ENCODE peak calls at places on chromosomes 3 and 15, in nine cellular contexts. One of them, this sample, is unnamed.
A peak's percentile ranks its signal among the peaks of the same experiment; 100 is the strongest.

GRCh38 chr3:87691109-87691508 is 367.7 kb downstream of the CGGBP1 start:
- DNase-seq in mammary epithelial cell: peak; percentile 84
- DNase-seq in GM23338: no peak
- DNase-seq in ovary: no peak
- DNase-seq in AG04450: no peak
- DNase-seq in tibial nerve: no peak
- DNase-seq in CD4-positive, CD25-positive, alpha-beta regulatory T cell: no peak
- DNase-seq in breast epithelium: no peak
- DNase-seq in HCT116: no peak
- DNase-seq in this sample: peak; percentile 84

GRCh38 chr15:44435893-44436667 is 8.7 kb downstream of the CTDSPL2 start:
- DNase-seq in HCT116: no peak
- DNase-seq in GM23338: no peak
- DNase-seq in breast epithelium: no peak
- DNase-seq in AG04450: no peak
- DNase-seq in tibial nerve: no peak
- DNase-seq in CD4-positive, CD25-positive, alpha-beta regulatory T cell: no peak
- DNase-seq in mammary epithelial cell: peak; percentile 56
- DNase-seq in ovary: no peak
- DNase-seq in this sample: peak; percentile 26

GRCh38 chr3:14476583-14477265 is 63.4 kb downstream of the GRIP2 start:
- DNase-seq in tibial nerve: no peak
- DNase-seq in CD4-positive, CD25-positive, alpha-beta regulatory T cell: no peak
- DNase-seq in breast epithelium: no peak
- DNase-seq in GM23338: no peak
- DNase-seq in AG04450: no peak
- DNase-seq in mammary epithelial cell: no peak
- DNase-seq in ovary: no peak
- DNase-seq in HCT116: no peak
- DNase-seq in this sample: no peak

GRCh38 chr3:114178770-114179368 is at the start of gene DRD3:
- DNase-seq in HCT116: no peak
- DNase-seq in breast epithelium: no peak
- DNase-seq in tibial nerve: no peak
- DNase-seq in GM23338: peak; percentile 92
- DNase-seq in CD4-positive, CD25-positive, alpha-beta regulatory T cell: no peak
- DNase-seq in AG04450: peak; percentile 7
- DNase-seq in mammary epithelial cell: peak; percentile 22
- DNase-seq in ovary: peak; percentile 16
- DNase-seq in this sample: no peak

GRCh38 chr15:28985691-28986090 is 99.9 kb downstream of the APBA2 start:
- DNase-seq in ovary: no peak
- DNase-seq in tibial nerve: no peak
- DNase-seq in GM23338: no peak
- DNase-seq in HCT116: no peak
- DNase-seq in AG04450: no peak
- DNase-seq in breast epithelium: peak; percentile 7
- DNase-seq in mammary epithelial cell: no peak
- DNase-seq in CD4-positive, CD25-positive, alpha-beta regulatory T cell: no peak
- DNase-seq in this sample: no peak

GRCh38 chr3:184050217-184050847 is 2.5 kb upstream of the HTR3C start:
- DNase-seq in HCT116: no peak
- DNase-seq in AG04450: no peak
- DNase-seq in mammary epithelial cell: no peak
- DNase-seq in breast epithelium: no peak
- DNase-seq in CD4-positive, CD25-positive, alpha-beta regulatory T cell: no peak
- DNase-seq in tibial nerve: no peak
- DNase-seq in ovary: no peak
- DNase-seq in GM23338: no peak
- DNase-seq in this sample: no peak

GRCh38 chr3:100697183-100697582 is 12.1 kb upstream of the TFG start:
- DNase-seq in breast epithelium: no peak
- DNase-seq in CD4-positive, CD25-positive, alpha-beta regulatory T cell: no peak
- DNase-seq in mammary epithelial cell: no peak
- DNase-seq in tibial nerve: no peak
- DNase-seq in AG04450: no peak
- DNase-seq in ovary: no peak
- DNase-seq in HCT116: no peak
- DNase-seq in GM23338: peak; percentile 29
- DNase-seq in this sample: no peak

GRCh38 chr15:31275331-31276262 is 51.0 kb upstream of the KLF13 start:
- DNase-seq in tibial nerve: no peak
- DNase-seq in mammary epithelial cell: no peak
- DNase-seq in GM23338: no peak
- DNase-seq in HCT116: no peak
- DNase-seq in ovary: no peak
- DNase-seq in CD4-positive, CD25-positive, alpha-beta regulatory T cell: no peak
- DNase-seq in breast epithelium: no peak
- DNase-seq in AG04450: no peak
- DNase-seq in this sample: no peak

GRCh38 chr3:69872783-69873378 is 126.7 kb upstream of the SAMMSON start:
- DNase-seq in tibial nerve: no peak
- DNase-seq in AG04450: no peak
- DNase-seq in breast epithelium: no peak
- DNase-seq in GM23338: no peak
- DNase-seq in HCT116: no peak
- DNase-seq in mammary epithelial cell: no peak
- DNase-seq in ovary: no peak
- DNase-seq in CD4-positive, CD25-positive, alpha-beta regulatory T cell: no peak
- DNase-seq in this sample: no peak

GRCh38 chr15:85494035-85494793 is 113.8 kb downstream of the AKAP13 start:
- DNase-seq in AG04450: no peak
- DNase-seq in GM23338: no peak
- DNase-seq in tibial nerve: no peak
- DNase-seq in mammary epithelial cell: peak; percentile 95
- DNase-seq in HCT116: peak; percentile 93
- DNase-seq in ovary: no peak
- DNase-seq in breast epithelium: no peak
- DNase-seq in CD4-positive, CD25-positive, alpha-beta regulatory T cell: no peak
- DNase-seq in this sample: peak; percentile 77

GRCh38 chr3:15467227-15468181 is 40.1 kb downstream of the EAF1 start:
- DNase-seq in ovary: no peak
- DNase-seq in GM23338: no peak
- DNase-seq in AG04450: no peak
- DNase-seq in CD4-positive, CD25-positive, alpha-beta regulatory T cell: no peak
- DNase-seq in mammary epithelial cell: no peak
- DNase-seq in breast epithelium: no peak
- DNase-seq in tibial nerve: no peak
- DNase-seq in HCT116: no peak
- DNase-seq in this sample: no peak

DNA sequence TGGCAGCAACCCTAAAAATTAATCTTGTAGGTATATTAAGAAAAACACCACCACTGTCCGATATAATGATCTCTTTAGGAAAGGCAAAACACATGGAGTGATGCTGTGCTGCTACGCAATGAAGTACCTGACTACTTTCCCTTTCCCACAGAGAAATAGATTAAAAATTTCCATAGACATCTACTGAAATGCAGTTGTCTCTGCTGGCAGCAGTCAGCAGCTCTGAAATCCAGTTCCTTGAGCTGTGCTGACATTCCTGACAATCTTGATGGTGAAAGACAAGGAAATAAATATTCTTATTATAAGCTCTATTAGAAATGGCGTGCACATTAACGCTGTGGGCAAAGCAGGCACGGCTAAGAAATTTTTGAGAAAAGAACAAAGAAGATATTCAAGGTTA is 287.6 kb downstream of the IL5RA start:
- DNase-seq in tibial nerve: no peak
- DNase-seq in ovary: no peak
- DNase-seq in HCT116: no peak
- DNase-seq in CD4-positive, CD25-positive, alpha-beta regulatory T cell: no peak
- DNase-seq in breast epithelium: no peak
- DNase-seq in mammary epithelial cell: no peak
- DNase-seq in GM23338: no peak
- DNase-seq in AG04450: no peak
- DNase-seq in this sample: no peak
- H3K27ac ChIP-seq in tibial nerve: no peak overlapping the region
- H3K27ac ChIP-seq in ovary: no peak overlapping the region
- H3K27ac ChIP-seq in HCT116: no peak overlapping the region
- H3K27ac ChIP-seq in CD4-positive, CD25-positive, alpha-beta regulatory T cell: no peak overlapping the region
- H3K27ac ChIP-seq in breast epithelium: no peak overlapping the region
- H3K27ac ChIP-seq in mammary epithelial cell: no peak overlapping the region
- H3K27ac ChIP-seq in GM23338: no peak overlapping the region
- H3K27ac ChIP-seq in AG04450: no peak overlapping the region
- H3K27ac ChIP-seq in this sample: no peak overlapping the region

GRCh38 chr15:40981186-40981585 is 27.9 kb downstream of the CHAC1 start:
- DNase-seq in ovary: no peak
- DNase-seq in mammary epithelial cell: no peak
- DNase-seq in tibial nerve: no peak
- DNase-seq in breast epithelium: no peak
- DNase-seq in HCT116: no peak
- DNase-seq in AG04450: no peak
- DNase-seq in CD4-positive, CD25-positive, alpha-beta regulatory T cell: no peak
- DNase-seq in GM23338: no peak
- DNase-seq in this sample: no peak

GRCh38 chr15:40985541-40986330 is 32.5 kb downstream of the CHAC1 start:
- DNase-seq in CD4-positive, CD25-positive, alpha-beta regulatory T cell: no peak
- DNase-seq in mammary epithelial cell: no peak
- DNase-seq in GM23338: no peak
- DNase-seq in tibial nerve: no peak
- DNase-seq in ovary: no peak
- DNase-seq in HCT116: no peak
- DNase-seq in breast epithelium: no peak
- DNase-seq in AG04450: no peak
- DNase-seq in this sample: no peak

GRCh38 chr15:40984963-40985362 is 31.7 kb downstream of the CHAC1 start:
- DNase-seq in tibial nerve: no peak
- DNase-seq in mammary epithelial cell: no peak
- DNase-seq in HCT116: no peak
- DNase-seq in AG04450: peak; percentile 81
- DNase-seq in GM23338: no peak
- DNase-seq in CD4-positive, CD25-positive, alpha-beta regulatory T cell: no peak
- DNase-seq in breast epithelium: no peak
- DNase-seq in ovary: no peak
- DNase-seq in this sample: no peak

GRCh38 chr15:40984406-40984805 is 31.1 kb downstream of the CHAC1 start:
- DNase-seq in HCT116: no peak
- DNase-seq in GM23338: no peak
- DNase-seq in breast epithelium: no peak
- DNase-seq in CD4-positive, CD25-positive, alpha-beta regulatory T cell: no peak
- DNase-seq in tibial nerve: no peak
- DNase-seq in AG04450: no peak
- DNase-seq in mammary epithelial cell: no peak
- DNase-seq in ovary: no peak
- DNase-seq in this sample: no peak

DNA sequence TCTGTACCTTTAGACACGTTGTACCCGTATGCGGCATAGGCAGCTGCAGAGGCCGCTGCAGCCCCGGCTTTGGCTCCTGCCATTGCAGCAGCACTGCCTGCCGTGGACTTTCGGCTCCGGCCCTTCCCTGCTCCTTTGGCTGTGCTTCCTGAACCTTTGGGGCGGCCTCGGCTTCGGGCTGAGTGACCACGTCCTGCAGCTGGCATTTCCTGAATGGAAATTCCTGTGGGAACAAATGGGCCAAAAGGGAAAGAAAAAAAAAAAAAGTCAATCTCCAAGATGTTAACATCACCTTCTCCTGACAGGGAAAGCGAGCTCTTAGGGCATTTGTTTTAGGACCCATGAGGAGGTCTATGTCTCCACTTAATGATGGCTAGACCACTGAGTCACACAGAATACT is 29.6 kb downstream of the CHAC1 start:
- DNase-seq in GM23338: no peak
- DNase-seq in HCT116: no peak
- DNase-seq in ovary: no peak
- DNase-seq in breast epithelium: no peak
- DNase-seq in mammary epithelial cell: no peak
- DNase-seq in CD4-positive, CD25-positive, alpha-beta regulatory T cell: no peak
- DNase-seq in tibial nerve: no peak
- DNase-seq in AG04450: peak; percentile 67
- DNase-seq in this sample: no peak
- H3K27ac ChIP-seq in GM23338: no peak overlapping the region
- H3K27ac ChIP-seq in HCT116: no peak overlapping the region
- H3K27ac ChIP-seq in ovary: no peak overlapping the region
- H3K27ac ChIP-seq in breast epithelium: no peak overlapping the region
- H3K27ac ChIP-seq in mammary epithelial cell: no peak overlapping the region
- H3K27ac ChIP-seq in CD4-positive, CD25-positive, alpha-beta regulatory T cell: no peak overlapping the region
- H3K27ac ChIP-seq in tibial nerve: no peak overlapping the region
- H3K27ac ChIP-seq in AG04450: peak overlapping the region; percentile 84
- H3K27ac ChIP-seq in this sample: no peak overlapping the region

DNA sequence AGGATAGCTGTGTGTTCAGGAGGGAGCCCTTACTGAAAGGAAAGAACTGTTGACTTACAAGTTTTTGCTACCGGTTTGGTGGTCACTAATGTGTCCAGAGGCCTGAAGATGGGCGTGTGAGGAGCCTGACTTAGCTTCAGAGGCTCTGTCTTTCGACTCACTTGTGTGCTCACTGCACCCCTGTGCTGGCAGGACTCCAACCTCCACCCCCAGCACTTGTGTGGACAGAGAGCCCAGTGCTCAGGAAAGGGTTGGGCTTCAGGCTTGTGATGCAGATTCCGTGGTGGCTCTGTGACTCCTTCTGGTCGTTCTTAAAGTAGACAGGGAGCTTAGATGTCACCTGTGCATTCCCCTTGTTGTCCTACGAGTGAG is 100.9 kb downstream of the PGPEP1L start:
- DNase-seq in mammary epithelial cell: peak; percentile 79
- DNase-seq in breast epithelium: no peak
- DNase-seq in GM23338: no peak
- DNase-seq in AG04450: no peak
- DNase-seq in ovary: no peak
- DNase-seq in tibial nerve: no peak
- DNase-seq in CD4-positive, CD25-positive, alpha-beta regulatory T cell: no peak
- DNase-seq in HCT116: no peak
- DNase-seq in this sample: no peak
- H3K27ac ChIP-seq in mammary epithelial cell: peak overlapping the region; percentile 54
- H3K27ac ChIP-seq in breast epithelium: peak overlapping the region; percentile 24
- H3K27ac ChIP-seq in GM23338: no peak overlapping the region
- H3K27ac ChIP-seq in AG04450: peak overlapping the region; percentile 21
- H3K27ac ChIP-seq in ovary: no peak overlapping the region
- H3K27ac ChIP-seq in tibial nerve: no peak overlapping the region
- H3K27ac ChIP-seq in CD4-positive, CD25-positive, alpha-beta regulatory T cell: no peak overlapping the region
- H3K27ac ChIP-seq in HCT116: no peak overlapping the region
- H3K27ac ChIP-seq in this sample: peak overlapping the region; percentile 96

GRCh38 chr3:106085998-106086397 is 217.2 kb upstream of the CBLB start:
- DNase-seq in tibial nerve: no peak
- DNase-seq in GM23338: no peak
- DNase-seq in ovary: no peak
- DNase-seq in CD4-positive, CD25-positive, alpha-beta regulatory T cell: no peak
- DNase-seq in HCT116: no peak
- DNase-seq in breast epithelium: no peak
- DNase-seq in mammary epithelial cell: no peak
- DNase-seq in AG04450: no peak
- DNase-seq in this sample: no peak

GRCh38 chr3:106088270-106088669 is 219.5 kb upstream of the CBLB start:
- DNase-seq in AG04450: no peak
- DNase-seq in HCT116: no peak
- DNase-seq in breast epithelium: no peak
- DNase-seq in GM23338: no peak
- DNase-seq in ovary: no peak
- DNase-seq in mammary epithelial cell: peak; percentile 7
- DNase-seq in tibial nerve: no peak
- DNase-seq in CD4-positive, CD25-positive, alpha-beta regulatory T cell: no peak
- DNase-seq in this sample: no peak

GRCh38 chr3:106086636-106087035 is 217.8 kb upstream of the CBLB start:
- DNase-seq in HCT116: no peak
- DNase-seq in breast epithelium: no peak
- DNase-seq in AG04450: no peak
- DNase-seq in mammary epithelial cell: peak; percentile 35
- DNase-seq in tibial nerve: no peak
- DNase-seq in CD4-positive, CD25-positive, alpha-beta regulatory T cell: no peak
- DNase-seq in GM23338: no peak
- DNase-seq in ovary: no peak
- DNase-seq in this sample: no peak

GRCh38 chr3:106083207-106083606 is 214.4 kb upstream of the CBLB start:
- DNase-seq in mammary epithelial cell: no peak
- DNase-seq in CD4-positive, CD25-positive, alpha-beta regulatory T cell: no peak
- DNase-seq in HCT116: no peak
- DNase-seq in AG04450: no peak
- DNase-seq in breast epithelium: no peak
- DNase-seq in tibial nerve: no peak
- DNase-seq in GM23338: no peak
- DNase-seq in ovary: no peak
- DNase-seq in this sample: no peak

GRCh38 chr3:106083854-106084253 is 215.0 kb upstream of the CBLB start:
- DNase-seq in breast epithelium: no peak
- DNase-seq in HCT116: no peak
- DNase-seq in GM23338: no peak
- DNase-seq in CD4-positive, CD25-positive, alpha-beta regulatory T cell: no peak
- DNase-seq in mammary epithelial cell: no peak
- DNase-seq in ovary: no peak
- DNase-seq in tibial nerve: no peak
- DNase-seq in AG04450: no peak
- DNase-seq in this sample: no peak
- H3K27ac ChIP-seq in breast epithelium: no peak overlapping the region
- H3K27ac ChIP-seq in HCT116: no peak overlapping the region
- H3K27ac ChIP-seq in GM23338: no peak overlapping the region
- H3K27ac ChIP-seq in CD4-positive, CD25-positive, alpha-beta regulatory T cell: no peak overlapping the region
- H3K27ac ChIP-seq in mammary epithelial cell: no peak overlapping the region
- H3K27ac ChIP-seq in ovary: no peak overlapping the region
- H3K27ac ChIP-seq in tibial nerve: no peak overlapping the region
- H3K27ac ChIP-seq in AG04450: no peak overlapping the region
- H3K27ac ChIP-seq in this sample: no peak overlapping the region

This sample was measured in epithelial cell of prostate.